ENCODE peak calls at places on chromosomes 1 and 21, in ten cellular contexts. S, H, D, V, R, X, U, P, C and J are unnamed samples. For H3K36me3, the result is how much of the 10 kb centered on the place peaks cover.

GRCh38 chr1:63624911-63625310 is 31.7 kb downstream of the PGM1 start:
- DNase-seq in S (no peak), H (no peak), D (no peak), V (no peak), R (no peak), X (no peak), U (no peak), P (peak), C (no peak), J (no peak)

GRCh38 chr1:238606896-238607295 is 716.2 kb upstream of the ZP4 start:
- DNase-seq in S (no peak), H (no peak), D (no peak), V (no peak), R (peak), X (no peak), U (no peak), P (peak), C (no peak), J (no peak)

GRCh38 chr1:83571536-83571935 is 427.4 kb downstream of the TTLL7 start:
- DNase-seq in S (no peak), H (no peak), D (no peak), V (no peak), R (no peak), X (no peak), U (no peak), P (no peak), C (no peak), J (no peak)

GRCh38 chr1:200154069-200154767 is 126.7 kb downstream of the NR5A2 start:
- DNase-seq in S (peak), H (peak), D (no peak), V (no peak), R (peak), X (no peak), U (peak), P (peak), C (no peak), J (no peak)

GRCh38 chr1:56374026-56374974 is 205.1 kb downstream of the PLPP3 start:
- DNase-seq in S (no peak), H (no peak), D (peak), V (no peak), R (no peak), X (no peak), U (no peak), P (peak), C (peak), J (no peak)

GRCh38 chr1:55490556-55490955 is 275.4 kb upstream of the USP24 start:
- DNase-seq in S (no peak), H (no peak), D (no peak), V (no peak), R (peak), X (no peak), U (no peak), P (peak), C (no peak), J (no peak)

GRCh38 chr1:198253668-198254067 is 96.9 kb downstream of the NEK7 start:
- DNase-seq in S (no peak), H (no peak), D (peak), V (no peak), R (peak), X (no peak), U (no peak), P (peak), C (no peak), J (no peak)

GRCh38 chr1:208850441-208850840 is 606.3 kb upstream of the PLXNA2 start:
- DNase-seq in S (no peak), H (no peak), D (no peak), V (no peak), R (no peak), X (no peak), U (no peak), P (no peak), C (no peak), J (no peak)

GRCh38 chr21:42847051-42847707 is 32.2 kb downstream of the WDR4 start:
- DNase-seq in S (no peak), H (no peak), D (peak), V (no peak), R (no peak), X (no peak), U (no peak), P (no peak), C (no peak), J (no peak)

GRCh38 chr1:201914456-201915235 is 25.9 kb downstream of the SHISA4 start:
- DNase-seq in S (no peak), H (no peak), D (no peak), V (no peak), R (no peak), X (no peak), U (no peak), P (peak), C (no peak), J (no peak)

GRCh38 chr1:21680918-21681317 is 11.8 kb upstream of the RAP1GAP start:
- DNase-seq in S (no peak), H (no peak), D (no peak), V (no peak), R (no peak), X (no peak), U (no peak), P (peak), C (no peak), J (no peak)

GRCh38 chr1:208165659-208166058 is 78.5 kb downstream of the PLXNA2 start:
- DNase-seq in S (no peak), H (no peak), D (no peak), V (no peak), R (peak), X (no peak), U (no peak), P (peak), C (no peak), J (no peak)

GRCh38 chr1:185463433-185463832 is 146.4 kb upstream of the IVNS1ABP start:
- DNase-seq in S (no peak), H (no peak), D (no peak), V (no peak), R (no peak), X (no peak), U (peak), P (no peak), C (no peak), J (no peak)

GRCh38 chr1:229508823-229509337 is 739 bp upstream of the NUP133 start:
- DNase-seq in S (no peak), H (no peak), D (no peak), V (no peak), R (no peak), X (no peak), U (peak), P (no peak), C (no peak), J (no peak)

GRCh38 chr1:41444796-41445195 is 39.7 kb downstream of the EDN2 start:
- DNase-seq in S (no peak), H (no peak), D (no peak), V (no peak), R (no peak), X (no peak), U (no peak), P (no peak), C (no peak), J (no peak)

GRCh38 chr1:200150721-200151120 is 123.2 kb downstream of the NR5A2 start:
- DNase-seq in S (no peak), H (no peak), D (no peak), V (peak), R (peak), X (no peak), U (peak), P (peak), C (no peak), J (no peak)

GRCh38 chr1:238558156-238558555 is 667.4 kb upstream of the ZP4 start:
- DNase-seq in S (no peak), H (no peak), D (no peak), V (no peak), R (peak), X (no peak), U (no peak), P (peak), C (no peak), J (no peak)

GRCh38 chr1:116852910-116853309 is 56.8 kb upstream of the PTGFRN start:
- DNase-seq in S (no peak), H (no peak), D (no peak), V (no peak), R (peak), X (no peak), U (peak), P (peak), C (no peak), J (no peak)

GRCh38 chr21:46455575-46456385 is 2.9 kb upstream of the DIP2A start:
- DNase-seq in S (no peak), H (peak), D (no peak), V (peak), R (peak), X (no peak), U (peak), P (peak), C (no peak), J (no peak)

GRCh38 chr1:42052300-42052699 is 100.9 kb upstream of the GUCA2B start:
- DNase-seq in S (no peak), H (no peak), D (no peak), V (no peak), R (no peak), X (no peak), U (no peak), P (no peak), C (no peak), J (no peak)

GRCh38 chr1:26278835-26279597 is 870 bp upstream of the SH3BGRL3 start:
- DNase-seq in S (no peak), H (peak), D (no peak), V (no peak), R (peak), X (no peak), U (no peak), P (peak), C (no peak), J (peak)

GRCh38 chr1:24890861-24891260 is 39.2 kb downstream of the RUNX3 start:
- DNase-seq in S (no peak), H (peak), D (no peak), V (no peak), R (no peak), X (no peak), U (no peak), P (no peak), C (no peak), J (no peak)

GRCh38 chr1:220430586-220430985 is 97.3 kb upstream of the MARK1 start:
- DNase-seq in S (no peak), H (no peak), D (no peak), V (no peak), R (no peak), X (no peak), U (no peak), P (no peak), C (no peak), J (no peak)

GRCh38 chr1:212607924-212608208 is 695 bp upstream of the ATF3 start:
- DNase-seq in S (peak), H (no peak), D (no peak), V (no peak), R (no peak), X (no peak), U (no peak), P (no peak), C (peak), J (no peak)

GRCh38 chr1:53140451-53140850 is 2.0 kb downstream of the SLC1A7 start:
- DNase-seq in S (no peak), H (no peak), D (no peak), V (no peak), R (no peak), X (no peak), U (no peak), P (no peak), C (no peak), J (no peak)

GRCh38 chr1:237556911-237557310 is 333.8 kb downstream of the ZP4 start:
- DNase-seq in S (no peak), H (no peak), D (no peak), V (no peak), R (no peak), X (no peak), U (no peak), P (no peak), C (no peak), J (no peak)

GRCh38 chr1:244054247-244054923 is 3.3 kb downstream of the ZBTB18 start:
- DNase-seq in S (no peak), H (no peak), D (no peak), V (no peak), R (no peak), X (no peak), U (peak), P (no peak), C (no peak), J (no peak)

GRCh38 chr21:36015096-36015495 is 45.2 kb downstream of the SETD4 start:
- DNase-seq in S (no peak), H (no peak), D (no peak), V (no peak), R (no peak), X (no peak), U (no peak), P (no peak), C (no peak), J (no peak)

GRCh38 chr1:69485616-69486015 is 82.1 kb upstream of the LRRC7 start:
- DNase-seq in S (no peak), H (no peak), D (no peak), V (no peak), R (no peak), X (no peak), U (no peak), P (peak), C (no peak), J (no peak)

GRCh38 chr1:157195521-157196244 is 57.5 kb upstream of the ETV3 start:
- DNase-seq in S (no peak), H (no peak), D (no peak), V (no peak), R (no peak), X (no peak), U (no peak), P (no peak), C (no peak), J (no peak)

GRCh38 chr1:245026252-245026651 is 128.5 kb upstream of the KIF26B start:
- DNase-seq in S (no peak), H (no peak), D (no peak), V (no peak), R (no peak), X (no peak), U (no peak), P (no peak), C (no peak), J (no peak)

GRCh38 chr1:151547119-151547899 is 7.2 kb downstream of the TUFT1 start:
- DNase-seq in S (no peak), H (peak), D (peak), V (peak), R (peak), X (no peak), U (peak), P (peak), C (no peak), J (peak)

GRCh38 chr21:31351438-31351837 is 7.4 kb upstream of the TIAM1 start:
- DNase-seq in S (no peak), H (no peak), D (no peak), V (no peak), R (peak), X (no peak), U (peak), P (peak), C (no peak), J (no peak)

GRCh38 chr21:33266050-33266783 is at the start of gene IL10RB:
- DNase-seq in S (peak), H (peak), D (peak), V (no peak), R (peak), X (peak), U (peak), P (peak), C (peak), J (peak)

GRCh38 chr1:223531742-223532341 is 133.7 kb downstream of the CAPN8 start:
- DNase-seq in S (no peak), H (peak), D (peak), V (peak), R (peak), X (no peak), U (peak), P (peak), C (peak), J (peak)

GRCh38 chr1:218568962-218569530 is 223.9 kb downstream of the TGFB2 start:
- DNase-seq in S (no peak), H (no peak), D (no peak), V (no peak), R (no peak), X (no peak), U (no peak), P (peak), C (no peak), J (no peak)

GRCh38 chr1:244839656-244840055 is 4.2 kb downstream of the COX20 start:
- DNase-seq in S (no peak), H (no peak), D (no peak), V (no peak), R (no peak), X (no peak), U (no peak), P (peak), C (no peak), J (no peak)

GRCh38 chr21:15058718-15059316 is 6.0 kb downstream of the NRIP1 start:
- DNase-seq in S (no peak), H (no peak), D (no peak), V (peak), R (peak), X (no peak), U (peak), P (peak), C (no peak), J (no peak)
- H3K4me3 ChIP-seq in S (no peak), H (no peak), D (peak), V (peak), R (no peak), X (no peak), U (no peak), P (peak), C (no peak), J (no peak)

GRCh38 chr1:34057347-34057746 is 107.7 kb downstream of the CSMD2 start:
- DNase-seq in S (no peak), H (no peak), D (no peak), V (no peak), R (no peak), X (no peak), U (peak), P (no peak), C (no peak), J (no peak)
- H3K36me3 ChIP-seq in S (under half), H (under half), D (under half), V (under half), R (under half), X (under half), U (under half), P (under half), C (under half), J (under half)

GRCh38 chr1:65166572-65167305 is 18.7 kb downstream of the AK4 start:
- DNase-seq in S (no peak), H (no peak), D (no peak), V (no peak), R (no peak), X (no peak), U (no peak), P (no peak), C (no peak), J (no peak)

GRCh38 chr1:65167544-65167943 is 19.5 kb downstream of the AK4 start:
- DNase-seq in S (no peak), H (no peak), D (no peak), V (no peak), R (no peak), X (no peak), U (no peak), P (no peak), C (no peak), J (no peak)

GRCh38 chr1:65163193-65163805 is 15.3 kb downstream of the AK4 start:
- DNase-seq in S (no peak), H (no peak), D (no peak), V (no peak), R (peak), X (no peak), U (no peak), P (no peak), C (no peak), J (no peak)

GRCh38 chr1:65165269-65166002 is 17.4 kb downstream of the AK4 start:
- DNase-seq in S (no peak), H (no peak), D (no peak), V (no peak), R (no peak), X (no peak), U (peak), P (no peak), C (peak), J (no peak)

GRCh38 chr1:65164633-65165032 is 16.6 kb downstream of the AK4 start:
- DNase-seq in S (no peak), H (no peak), D (no peak), V (no peak), R (peak), X (no peak), U (no peak), P (no peak), C (no peak), J (no peak)
- H3K4me3 ChIP-seq in S (no peak), H (no peak), D (no peak), V (no peak), R (no peak), X (no peak), U (no peak), P (no peak), C (no peak), J (no peak)

GRCh38 chr21:44794031-44794374 is 7.6 kb downstream of the UBE2G2 start:
- DNase-seq in S (no peak), H (no peak), D (no peak), V (no peak), R (no peak), X (no peak), U (no peak), P (no peak), C (no peak), J (no peak)
- H3K36me3 ChIP-seq in S (under half), H (under half), D (under half), V (under half), R (under half), X (under half), U (under half), P (under half), C (under half), J (under half)

GRCh38 chr1:18946550-18947381 is 9.7 kb downstream of the IFFO2 start:
- DNase-seq in S (no peak), H (no peak), D (no peak), V (no peak), R (no peak), X (no peak), U (no peak), P (no peak), C (no peak), J (no peak)

GRCh38 chr1:18948913-18949688 is 7.4 kb downstream of the IFFO2 start:
- DNase-seq in S (no peak), H (no peak), D (peak), V (no peak), R (peak), X (no peak), U (no peak), P (peak), C (peak), J (no peak)

GRCh38 chr1:18949689-18950414 is 6.6 kb downstream of the IFFO2 start:
- DNase-seq in S (no peak), H (no peak), D (no peak), V (no peak), R (peak), X (no peak), U (peak), P (peak), C (no peak), J (no peak)

GRCh38 chr1:18947570-18947969 is 8.9 kb downstream of the IFFO2 start:
- DNase-seq in S (no peak), H (no peak), D (no peak), V (no peak), R (no peak), X (no peak), U (no peak), P (no peak), C (no peak), J (no peak)

GRCh38 chr1:18948048-18948912 is 8.2 kb downstream of the IFFO2 start:
- DNase-seq in S (peak), H (no peak), D (no peak), V (no peak), R (peak), X (no peak), U (no peak), P (peak), C (no peak), J (no peak)
- H3K4me3 ChIP-seq in S (peak), H (no peak), D (no peak), V (no peak), R (no peak), X (no peak), U (no peak), P (no peak), C (peak), J (no peak)

GRCh38 chr1:92842082-92843045 is 10.5 kb downstream of the RPL5 start:
- DNase-seq in S (no peak), H (no peak), D (no peak), V (no peak), R (no peak), X (no peak), U (no peak), P (no peak), C (no peak), J (no peak)
- H3K36me3 ChIP-seq in S (half or more), H (under half), D (half or more), V (half or more), R (under half), X (under half), U (under half), P (under half), C (under half), J (under half)

GRCh38 chr1:57423135-57424131 is at the start of gene DAB1:
- DNase-seq in S (no peak), H (no peak), D (no peak), V (no peak), R (peak), X (no peak), U (peak), P (peak), C (no peak), J (no peak)
- H3K4me3 ChIP-seq in S (no peak), H (peak), D (peak), V (no peak), R (peak), X (peak), U (peak), P (peak), C (peak), J (no peak)

GRCh38 chr1:153932593-153933131 is 9.9 kb upstream of the GATAD2B start:
- DNase-seq in S (no peak), H (no peak), D (no peak), V (no peak), R (no peak), X (no peak), U (no peak), P (no peak), C (no peak), J (peak)
- H3K36me3 ChIP-seq in S (half or more), H (under half), D (half or more), V (under half), R (under half), X (under half), U (under half), P (under half), C (under half), J (under half)